ENCODE peak calls at places on chromosomes 1 and 21, in nine cellular contexts. One of them, this sample, is unnamed.

GRCh38 chr1:18279713-18280074 is 172.1 kb downstream of the IGSF21 start:
- DNase-seq in ACHN: no peak
- DNase-seq in H9: no peak
- DNase-seq in germinal center: no peak
- DNase-seq in cardiac fibroblast: no peak
- DNase-seq in T-helper 17 cell: no peak
- DNase-seq in psoas muscle: no peak
- DNase-seq in tibial artery: no peak
- DNase-seq in GM19239: no peak
- DNase-seq in this sample: no peak

GRCh38 chr1:115654663-115655306 is 13.0 kb downstream of the VANGL1 start:
- DNase-seq in ACHN: no peak
- DNase-seq in H9: peak; percentile 56
- DNase-seq in germinal center: no peak
- DNase-seq in cardiac fibroblast: peak; percentile 50
- DNase-seq in T-helper 17 cell: no peak
- DNase-seq in psoas muscle: no peak
- DNase-seq in tibial artery: no peak
- DNase-seq in GM19239: no peak
- DNase-seq in this sample: peak; percentile 69

GRCh38 chr21:30446969-30447368 is 6.9 kb downstream of the KRTAP15-1 start:
- DNase-seq in ACHN: no peak
- DNase-seq in H9: no peak
- DNase-seq in germinal center: no peak
- DNase-seq in cardiac fibroblast: no peak
- DNase-seq in T-helper 17 cell: no peak
- DNase-seq in psoas muscle: no peak
- DNase-seq in tibial artery: no peak
- DNase-seq in GM19239: no peak
- DNase-seq in this sample: no peak

GRCh38 chr1:11045428-11046269 is 1.4 kb downstream of the MASP2 start:
- DNase-seq in ACHN: no peak
- DNase-seq in H9: peak; percentile 93
- DNase-seq in germinal center: no peak
- DNase-seq in cardiac fibroblast: no peak
- DNase-seq in T-helper 17 cell: no peak
- DNase-seq in psoas muscle: no peak
- DNase-seq in tibial artery: no peak
- DNase-seq in GM19239: no peak
- DNase-seq in this sample: no peak

GRCh38 chr1:78146137-78146822 is 100.5 kb downstream of the GIPC2 start:
- DNase-seq in ACHN: no peak
- DNase-seq in H9: no peak
- DNase-seq in germinal center: no peak
- DNase-seq in cardiac fibroblast: no peak
- DNase-seq in T-helper 17 cell: no peak
- DNase-seq in psoas muscle: no peak
- DNase-seq in tibial artery: no peak
- DNase-seq in GM19239: no peak
- DNase-seq in this sample: no peak

GRCh38 chr1:230661976-230662375 is 19.7 kb downstream of the COG2 start:
- DNase-seq in ACHN: no peak
- DNase-seq in H9: no peak
- DNase-seq in germinal center: no peak
- DNase-seq in cardiac fibroblast: no peak
- DNase-seq in T-helper 17 cell: no peak
- DNase-seq in psoas muscle: no peak
- DNase-seq in tibial artery: no peak
- DNase-seq in GM19239: no peak
- DNase-seq in this sample: no peak

GRCh38 chr1:202144510-202145324 is at the start of gene ARL8A:
- DNase-seq in ACHN: peak; percentile 69
- DNase-seq in H9: no peak
- DNase-seq in germinal center: peak; percentile 82
- DNase-seq in cardiac fibroblast: peak; percentile 48
- DNase-seq in T-helper 17 cell: peak; percentile 71
- DNase-seq in psoas muscle: peak; percentile 86
- DNase-seq in tibial artery: peak; percentile 85
- DNase-seq in GM19239: peak; percentile 84
- DNase-seq in this sample: peak; percentile 57

GRCh38 chr1:173205146-173206051 is 1.7 kb downstream of the TNFSF4 start:
- DNase-seq in ACHN: no peak
- DNase-seq in H9: no peak
- DNase-seq in germinal center: no peak
- DNase-seq in cardiac fibroblast: peak; percentile 80
- DNase-seq in T-helper 17 cell: no peak
- DNase-seq in psoas muscle: no peak
- DNase-seq in tibial artery: no peak
- DNase-seq in GM19239: no peak
- DNase-seq in this sample: peak; percentile 14

GRCh38 chr1:227487606-227488005 is 75.8 kb upstream of the ZNF678 start:
- DNase-seq in ACHN: no peak
- DNase-seq in H9: no peak
- DNase-seq in germinal center: no peak
- DNase-seq in cardiac fibroblast: no peak
- DNase-seq in T-helper 17 cell: no peak
- DNase-seq in psoas muscle: no peak
- DNase-seq in tibial artery: no peak
- DNase-seq in GM19239: no peak
- DNase-seq in this sample: no peak

GRCh38 chr21:37521658-37522057 is 155.1 kb downstream of the DYRK1A start:
- DNase-seq in ACHN: no peak
- DNase-seq in H9: no peak
- DNase-seq in germinal center: no peak
- DNase-seq in cardiac fibroblast: no peak
- DNase-seq in T-helper 17 cell: no peak
- DNase-seq in psoas muscle: no peak
- DNase-seq in tibial artery: no peak
- DNase-seq in GM19239: no peak
- DNase-seq in this sample: no peak

This sample was measured in dermis blood vessel endothelial cell.